ENCODE peak calls at places on chromosomes 1 and 21, in nine cellular contexts. One of them, this sample, is unnamed.
A peak's percentile ranks its signal among the peaks of the same experiment; 100 is the strongest.

GRCh38 chr1:12174789-12175455 is 8.1 kb downstream of the TNFRSF1B start:
- DNase-seq in sigmoid colon: peak; percentile 81
- DNase-seq in adrenal gland: peak; percentile 65
- DNase-seq in NB4: no peak
- DNase-seq in IMR-90: no peak
- DNase-seq in breast epithelium: no peak
- DNase-seq in endothelial cell of umbilical vein: peak; percentile 51
- DNase-seq in uterus: peak; percentile 62
- DNase-seq in body of pancreas: peak; percentile 60
- DNase-seq in this sample: no peak

GRCh38 chr1:46489169-46489637 is 433 bp upstream of the DMBX1 start:
- DNase-seq in sigmoid colon: no peak
- DNase-seq in adrenal gland: no peak
- DNase-seq in NB4: peak; percentile 22
- DNase-seq in IMR-90: no peak
- DNase-seq in breast epithelium: no peak
- DNase-seq in endothelial cell of umbilical vein: no peak
- DNase-seq in uterus: no peak
- DNase-seq in body of pancreas: no peak
- DNase-seq in this sample: no peak

GRCh38 chr1:240405751-240406150 is 206.2 kb downstream of the GREM2 start:
- DNase-seq in sigmoid colon: no peak
- DNase-seq in adrenal gland: no peak
- DNase-seq in NB4: no peak
- DNase-seq in IMR-90: no peak
- DNase-seq in breast epithelium: no peak
- DNase-seq in endothelial cell of umbilical vein: no peak
- DNase-seq in uterus: no peak
- DNase-seq in body of pancreas: no peak
- DNase-seq in this sample: no peak

GRCh38 chr1:234515411-234515810 is 36.4 kb upstream of the TARBP1 start:
- DNase-seq in sigmoid colon: no peak
- DNase-seq in adrenal gland: no peak
- DNase-seq in NB4: no peak
- DNase-seq in IMR-90: peak; percentile 59
- DNase-seq in breast epithelium: no peak
- DNase-seq in endothelial cell of umbilical vein: no peak
- DNase-seq in uterus: no peak
- DNase-seq in body of pancreas: no peak
- DNase-seq in this sample: no peak

GRCh38 chr1:201594575-201595245 is 55.8 kb downstream of the NAV1 start:
- DNase-seq in sigmoid colon: peak; percentile 63
- DNase-seq in adrenal gland: no peak
- DNase-seq in NB4: peak; percentile 28
- DNase-seq in IMR-90: peak; percentile 38
- DNase-seq in breast epithelium: no peak
- DNase-seq in endothelial cell of umbilical vein: no peak
- DNase-seq in uterus: no peak
- DNase-seq in body of pancreas: no peak
- DNase-seq in this sample: no peak

GRCh38 chr1:216464489-216464888 is 41.2 kb upstream of the USH2A start:
- DNase-seq in sigmoid colon: no peak
- DNase-seq in adrenal gland: no peak
- DNase-seq in NB4: no peak
- DNase-seq in IMR-90: peak; percentile 98
- DNase-seq in breast epithelium: no peak
- DNase-seq in endothelial cell of umbilical vein: no peak
- DNase-seq in uterus: no peak
- DNase-seq in body of pancreas: no peak
- DNase-seq in this sample: no peak

GRCh38 chr1:198125995-198126758 is 30.6 kb upstream of the NEK7 start:
- DNase-seq in sigmoid colon: no peak
- DNase-seq in adrenal gland: no peak
- DNase-seq in NB4: no peak
- DNase-seq in IMR-90: peak; percentile 79
- DNase-seq in breast epithelium: no peak
- DNase-seq in endothelial cell of umbilical vein: peak; percentile 80
- DNase-seq in uterus: no peak
- DNase-seq in body of pancreas: peak; percentile 20
- DNase-seq in this sample: no peak

GRCh38 chr1:59997479-59997878 is 70.9 kb upstream of the CYP2J2 start:
- DNase-seq in sigmoid colon: no peak
- DNase-seq in adrenal gland: no peak
- DNase-seq in NB4: no peak
- DNase-seq in IMR-90: no peak
- DNase-seq in breast epithelium: no peak
- DNase-seq in endothelial cell of umbilical vein: no peak
- DNase-seq in uterus: no peak
- DNase-seq in body of pancreas: no peak
- DNase-seq in this sample: no peak

GRCh38 chr1:33433509-33434362 is 2.8 kb upstream of the PHC2 start:
- DNase-seq in sigmoid colon: peak; percentile 86
- DNase-seq in adrenal gland: peak; percentile 89
- DNase-seq in NB4: peak; percentile 98
- DNase-seq in IMR-90: peak; percentile 99
- DNase-seq in breast epithelium: peak; percentile 45
- DNase-seq in endothelial cell of umbilical vein: peak; percentile 90
- DNase-seq in uterus: peak; percentile 97
- DNase-seq in body of pancreas: peak; percentile 78
- DNase-seq in this sample: peak; percentile 82

DNA sequence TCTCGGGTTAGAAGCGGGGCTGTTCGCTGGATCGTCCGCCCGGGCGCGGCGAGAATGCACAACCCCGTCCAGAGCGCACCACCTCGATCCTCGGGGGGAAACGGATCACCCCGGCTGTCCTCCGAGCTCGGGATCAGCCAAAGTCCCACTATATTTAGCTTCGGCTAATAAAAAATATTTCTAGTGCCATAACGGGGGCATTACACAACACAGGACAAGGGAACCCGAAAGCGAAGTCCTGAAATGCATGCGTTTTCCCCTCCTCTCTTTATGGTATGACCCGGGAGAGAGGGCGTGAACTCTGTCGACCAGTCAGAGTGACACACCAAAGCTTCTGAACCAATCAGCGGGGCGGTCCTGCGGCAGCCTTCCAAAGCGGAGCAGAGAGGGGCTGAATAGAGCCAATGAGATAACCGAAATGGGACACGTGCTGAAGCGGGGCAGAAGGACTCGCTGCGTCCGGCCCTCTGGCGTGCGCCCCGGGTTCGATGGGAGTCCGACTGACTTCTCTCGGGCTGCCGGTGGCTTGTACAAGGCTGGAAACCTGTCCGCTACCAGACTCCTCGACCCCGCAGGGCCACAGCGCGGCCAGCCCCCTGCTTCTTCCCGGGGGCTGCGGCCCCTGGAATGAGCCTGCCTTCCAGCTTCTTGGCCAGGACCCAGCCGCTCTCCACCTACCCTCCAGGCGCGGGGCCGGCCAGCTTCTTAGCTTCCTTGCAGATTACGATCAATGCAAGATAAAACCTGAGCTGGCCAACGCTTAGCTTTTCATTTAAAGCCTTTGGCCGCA is at the start of gene ALDH4A1:
- DNase-seq in sigmoid colon: peak; percentile 99
- DNase-seq in adrenal gland: peak; percentile 99
- DNase-seq in NB4: peak; percentile 98
- DNase-seq in IMR-90: peak; percentile 98
- DNase-seq in breast epithelium: peak; percentile 99
- DNase-seq in endothelial cell of umbilical vein: peak; percentile 98
- DNase-seq in uterus: peak; percentile 99
- DNase-seq in body of pancreas: peak; percentile 98
- DNase-seq in this sample: peak; percentile 98
- TF ChIP-seq POLR2A in sigmoid colon: no peak
- TF ChIP-seq POLR2A in adrenal gland: peak; percentile 82
- TF ChIP-seq POLR2A in NB4: peak; percentile 60
- TF ChIP-seq POLR2A in IMR-90: no peak
- TF ChIP-seq POLR2A in breast epithelium: no peak
- TF ChIP-seq POLR2A in endothelial cell of umbilical vein: peak; percentile 49
- TF ChIP-seq POLR2A in uterus: peak; percentile 39
- TF ChIP-seq POLR2A in body of pancreas: peak; percentile 62
- TF ChIP-seq POLR2A in this sample: no peak

DNA sequence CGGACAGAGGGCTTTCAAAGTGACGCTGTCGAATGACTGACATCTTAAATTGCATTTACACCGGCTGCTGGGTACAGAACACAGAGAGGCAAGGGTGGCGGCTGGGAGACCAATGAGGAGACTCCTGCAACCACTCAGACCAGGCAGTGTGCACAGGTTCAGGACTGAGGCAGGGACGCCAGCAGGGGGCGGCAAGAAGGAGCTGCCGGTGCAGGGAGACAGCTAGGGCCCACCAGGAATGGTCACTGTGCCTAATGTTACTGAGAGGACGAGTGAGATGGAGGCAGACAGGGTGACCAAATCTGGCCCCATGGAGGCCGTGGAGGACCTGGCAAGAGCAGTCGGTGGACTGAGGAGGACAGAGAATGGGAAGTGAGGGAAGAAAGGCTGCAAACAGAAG is 23.5 kb downstream of the GLIS1 start:
- DNase-seq in sigmoid colon: no peak
- DNase-seq in adrenal gland: no peak
- DNase-seq in NB4: peak; percentile 49
- DNase-seq in IMR-90: peak; percentile 14
- DNase-seq in breast epithelium: no peak
- DNase-seq in endothelial cell of umbilical vein: peak; percentile 30
- DNase-seq in uterus: no peak
- DNase-seq in body of pancreas: peak; percentile 16
- DNase-seq in this sample: no peak
- TF ChIP-seq CTCF in sigmoid colon: no peak
- TF ChIP-seq CTCF in adrenal gland: peak; percentile 19
- TF ChIP-seq CTCF in NB4: peak; percentile 70
- TF ChIP-seq CTCF in IMR-90: peak; percentile 55
- TF ChIP-seq CTCF in breast epithelium: no peak
- TF ChIP-seq CTCF in endothelial cell of umbilical vein: peak; percentile 51
- TF ChIP-seq CTCF in uterus: no peak
- TF ChIP-seq CTCF in body of pancreas: peak; percentile 9
- TF ChIP-seq CTCF in this sample: no peak

GRCh38 chr21:38807987-38808386 is 2.3 kb downstream of the ETS2 start:
- DNase-seq in sigmoid colon: no peak
- DNase-seq in adrenal gland: no peak
- DNase-seq in NB4: no peak
- DNase-seq in IMR-90: peak; percentile 51
- DNase-seq in breast epithelium: no peak
- DNase-seq in endothelial cell of umbilical vein: no peak
- DNase-seq in uterus: no peak
- DNase-seq in body of pancreas: no peak
- DNase-seq in this sample: no peak

GRCh38 chr21:38810034-38810825 is 4.5 kb downstream of the ETS2 start:
- DNase-seq in sigmoid colon: no peak
- DNase-seq in adrenal gland: no peak
- DNase-seq in NB4: no peak
- DNase-seq in IMR-90: no peak
- DNase-seq in breast epithelium: no peak
- DNase-seq in endothelial cell of umbilical vein: no peak
- DNase-seq in uterus: no peak
- DNase-seq in body of pancreas: no peak
- DNase-seq in this sample: no peak

GRCh38 chr21:38807481-38807880 is 1.8 kb downstream of the ETS2 start:
- DNase-seq in sigmoid colon: no peak
- DNase-seq in adrenal gland: no peak
- DNase-seq in NB4: no peak
- DNase-seq in IMR-90: no peak
- DNase-seq in breast epithelium: no peak
- DNase-seq in endothelial cell of umbilical vein: peak; percentile 44
- DNase-seq in uterus: no peak
- DNase-seq in body of pancreas: no peak
- DNase-seq in this sample: no peak

GRCh38 chr21:38810826-38811164 is 5.1 kb downstream of the ETS2 start:
- DNase-seq in sigmoid colon: no peak
- DNase-seq in adrenal gland: no peak
- DNase-seq in NB4: no peak
- DNase-seq in IMR-90: no peak
- DNase-seq in breast epithelium: no peak
- DNase-seq in endothelial cell of umbilical vein: no peak
- DNase-seq in uterus: no peak
- DNase-seq in body of pancreas: no peak
- DNase-seq in this sample: no peak

DNA sequence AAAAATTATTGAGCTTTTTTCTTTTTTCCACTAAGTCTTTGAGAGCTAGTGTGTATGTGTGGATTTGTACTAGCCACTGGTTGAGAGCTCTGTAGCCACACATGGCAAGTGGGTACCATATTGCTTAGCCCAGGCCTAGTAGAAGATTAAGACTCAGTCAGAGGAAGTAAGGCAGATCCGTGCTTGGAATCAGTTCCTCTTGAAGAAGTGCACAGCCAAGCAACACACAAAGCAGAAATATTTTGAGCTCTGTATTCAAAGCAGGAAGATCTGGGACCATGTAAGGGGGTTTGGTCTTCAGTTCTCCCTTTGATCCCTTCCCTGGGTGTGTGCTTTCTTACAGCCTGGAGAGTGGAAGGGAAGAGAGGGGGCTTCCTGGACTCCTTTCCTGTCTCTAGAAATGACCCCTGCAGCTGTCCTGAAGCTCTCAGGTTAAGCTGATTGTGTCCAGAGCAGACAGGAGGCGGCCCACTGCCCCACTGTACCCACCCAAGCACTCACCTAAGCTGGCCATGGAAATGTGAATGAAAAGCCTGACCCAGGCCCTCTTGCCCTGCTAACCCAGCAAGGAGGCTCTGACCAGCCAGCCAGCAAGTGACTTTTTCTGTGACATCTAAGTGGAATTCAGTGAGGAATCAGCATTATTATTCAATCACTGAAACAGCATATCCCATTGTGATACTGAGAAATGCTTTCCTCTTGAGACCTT is 3.6 kb downstream of the ETS2 start:
- DNase-seq in sigmoid colon: no peak
- DNase-seq in adrenal gland: no peak
- DNase-seq in NB4: peak; percentile 36
- DNase-seq in IMR-90: no peak
- DNase-seq in breast epithelium: no peak
- DNase-seq in endothelial cell of umbilical vein: no peak
- DNase-seq in uterus: no peak
- DNase-seq in body of pancreas: no peak
- DNase-seq in this sample: no peak
- TF ChIP-seq POLR2A in sigmoid colon: peak; percentile 23
- TF ChIP-seq POLR2A in adrenal gland: peak; percentile 11
- TF ChIP-seq POLR2A in NB4: no peak
- TF ChIP-seq POLR2A in IMR-90: no peak
- TF ChIP-seq POLR2A in breast epithelium: no peak
- TF ChIP-seq POLR2A in endothelial cell of umbilical vein: no peak
- TF ChIP-seq POLR2A in uterus: no peak
- TF ChIP-seq POLR2A in body of pancreas: no peak
- TF ChIP-seq POLR2A in this sample: no peak

DNA sequence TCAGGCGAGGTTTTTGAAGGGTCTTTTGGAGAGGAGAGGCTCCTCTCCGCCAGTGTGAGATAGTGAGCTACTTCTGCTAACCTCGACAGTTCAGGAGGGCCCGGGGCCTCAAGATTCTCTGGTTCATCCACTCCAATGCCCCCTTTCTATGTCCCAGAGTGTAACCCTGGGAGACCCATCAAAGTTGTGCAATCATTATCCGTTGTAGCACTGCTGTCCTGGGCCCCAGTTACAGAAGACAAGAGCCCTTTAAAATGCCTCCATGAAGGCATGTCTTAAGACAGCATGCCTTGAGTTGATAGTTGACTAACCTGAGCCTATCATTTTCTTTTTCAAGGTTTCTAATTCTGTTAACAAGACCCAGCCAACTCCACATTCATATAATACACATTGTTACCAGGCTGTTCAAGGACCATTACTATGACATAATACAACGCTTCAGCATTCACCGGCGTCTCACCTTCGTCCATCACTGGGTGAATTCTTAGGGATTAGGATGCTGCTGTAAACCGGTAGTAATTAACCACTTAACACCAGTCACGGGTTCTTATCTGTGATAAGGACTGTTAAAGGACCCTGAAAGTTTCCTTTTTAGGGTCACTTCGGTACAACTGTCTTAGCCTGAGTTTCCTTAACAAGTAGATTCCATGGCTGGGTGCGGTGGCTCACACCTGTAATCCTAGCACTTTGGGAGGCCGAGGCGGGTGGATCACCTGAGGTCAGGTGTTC is 37.4 kb upstream of the CDC42BPA start:
- DNase-seq in sigmoid colon: no peak
- DNase-seq in adrenal gland: no peak
- DNase-seq in NB4: no peak
- DNase-seq in IMR-90: no peak
- DNase-seq in breast epithelium: no peak
- DNase-seq in endothelial cell of umbilical vein: no peak
- DNase-seq in uterus: no peak
- DNase-seq in body of pancreas: no peak
- DNase-seq in this sample: no peak
- TF ChIP-seq CTCF in sigmoid colon: no peak
- TF ChIP-seq CTCF in adrenal gland: no peak
- TF ChIP-seq CTCF in NB4: no peak
- TF ChIP-seq CTCF in IMR-90: no peak
- TF ChIP-seq CTCF in breast epithelium: no peak
- TF ChIP-seq CTCF in endothelial cell of umbilical vein: no peak
- TF ChIP-seq CTCF in uterus: no peak
- TF ChIP-seq CTCF in body of pancreas: no peak
- TF ChIP-seq CTCF in this sample: no peak

This sample was measured in lower leg skin.